ENCODE peak calls at places on chromosomes 11 and 22, in four cellular contexts. X is 8988T, E is posterior cingulate gyrus, N is SW 1271. Q is an unnamed sample.

GRCh38 chr11:72072348-72072747 is 8.0 kb downstream of the NUMA1 start:
- DNase-seq in N (peak; percentile 74), X (no peak), E (no peak), Q (no peak)

GRCh38 chr11:92596596-92597317 is 372.1 kb downstream of the FAT3 start:
- DNase-seq in X (no peak), N (no peak), E (no peak), Q (no peak)

GRCh38 chr11:116601734-116602636 is 170.8 kb downstream of the BUD13 start:
- DNase-seq in X (no peak), E (no peak), N (no peak), Q (no peak)

GRCh38 chr11:73414977-73415492 is 38.8 kb downstream of the RELT start:
- DNase-seq in X (no peak), N (no peak), E (no peak), Q (peak; percentile 39)

GRCh38 chr22:17307566-17307965 is 61.7 kb upstream of the CECR2 start:
- DNase-seq in N (no peak), E (no peak), X (no peak), Q (no peak)

GRCh38 chr11:2554338-2555240 is 109.8 kb downstream of the KCNQ1 start:
- DNase-seq in E (no peak), X (no peak), N (no peak), Q (no peak)

GRCh38 chr11:2653930-2654739 is 45.7 kb downstream of the KCNQ1OT1 start:
- DNase-seq in E (no peak), N (no peak), X (no peak), Q (no peak)

GRCh38 chr22:50301581-50301991 is 5.9 kb downstream of the PLXNB2 start:
- DNase-seq in N (no peak), X (no peak), E (no peak), Q (no peak)

GRCh38 chr11:32991427-32991826 is 24.3 kb upstream of the DEPDC7 start:
- DNase-seq in E (no peak), X (no peak), N (no peak), Q (no peak)

GRCh38 chr11:110097459-110098012 is 4.3 kb downstream of the ZC3H12C start:
- DNase-seq in E (no peak), N (no peak), X (no peak), Q (no peak)

GRCh38 chr22:19798825-19799224 is 38.2 kb downstream of the TBX1 start:
- DNase-seq in N (no peak), X (no peak), E (no peak), Q (no peak)

GRCh38 chr11:75334976-75335375 is 16.5 kb downstream of the ARRB1 start:
- DNase-seq in N (no peak), E (no peak), X (no peak), Q (no peak)

GRCh38 chr22:49724030-49724892 is 103.4 kb downstream of the BRD1 start:
- DNase-seq in N (no peak), X (no peak), E (no peak), Q (no peak)

GRCh38 chr11:66855574-66856495 is 1.0 kb upstream of the LRFN4 start:
- DNase-seq in N (peak; percentile 67), E (peak; percentile 77), X (peak; percentile 100), Q (peak; percentile 94)

GRCh38 chr11:118602331-118602730 is 5.1 kb upstream of the PHLDB1 start:
- DNase-seq in E (no peak), N (no peak), X (no peak), Q (no peak)

GRCh38 chr11:86917577-86917976 is 37.6 kb downstream of the FZD4 start:
- DNase-seq in E (no peak), N (no peak), X (no peak), Q (no peak)

GRCh38 chr11:12102588-12103410 is 7.6 kb upstream of the MICAL2 start:
- DNase-seq in E (no peak), N (no peak), X (no peak), Q (no peak)

GRCh38 chr11:8790964-8791363 is 108.4 kb downstream of the RPL27A start:
- DNase-seq in X (no peak), E (no peak), N (no peak), Q (no peak)